ENCODE peak calls at places on chromosomes 6 and 20, in seven cellular contexts. E is H7, W is ureter, B is psoas muscle, L is AG09309, Z is GM03348, F is IMR-90. J is an unnamed sample.

GRCh38 chr6:4088684-4089083 is 9.7 kb upstream of the FAM217A start:
- DNase-seq in L (no peak), F (no peak), Z (no peak), B (no peak), E (no peak), W (no peak), J (no peak)

GRCh38 chr6:17884501-17885039 is 102.9 kb downstream of the KIF13A start:
- DNase-seq in W (no peak), L (no peak), F (no peak), B (no peak), E (no peak), Z (no peak), J (no peak)

GRCh38 chr6:153976921-153977693 is 61.9 kb upstream of the OPRM1 start:
- DNase-seq in Z (peak; percentile 22), E (no peak), F (no peak), W (no peak), L (no peak), B (no peak), J (no peak)

GRCh38 chr6:169917153-169917552 is 165.7 kb downstream of the ERMARD start:
- DNase-seq in Z (no peak), B (no peak), L (no peak), E (no peak), W (no peak), F (no peak), J (no peak)

GRCh38 chr20:41095110-41095969 is 42.0 kb upstream of the PLCG1 start:
- DNase-seq in E (peak; percentile 61), B (peak; percentile 63), Z (peak; percentile 77), W (no peak), L (no peak), F (peak; percentile 67), J (peak; percentile 26)

GRCh38 chr6:13427838-13428527 is 59.4 kb downstream of the GFOD1 start:
- DNase-seq in W (no peak), E (peak; percentile 55), B (no peak), L (no peak), Z (no peak), F (no peak), J (peak; percentile 58)

GRCh38 chr6:39377530-39377929 is 55.0 kb upstream of the KCNK16 start:
- DNase-seq in L (peak; percentile 55), E (peak; percentile 73), Z (peak; percentile 91), B (peak; percentile 63), F (peak; percentile 44), W (peak; percentile 59), J (no peak)

GRCh38 chr20:50315811-50316551 is 125.4 kb downstream of the CEBPB start:
- DNase-seq in F (no peak), B (no peak), W (no peak), Z (no peak), E (no peak), L (no peak), J (no peak)

J was measured in activated B cell treated with CpG ODN at 0.5 μM for 24 hours.